ENCODE peak calls at places on chromosomes 12 and 14, in seven cellular contexts. O is CD8-positive, alpha-beta memory T cell; W is aorta; U is ovary; T is mammary epithelial cell; Q is Peyer's patch; E is MM.1S. N is an unnamed sample. For H3K4me1, the result is how much of the 10 kb centered on the place peaks cover.

GRCh38 chr12:24222968-24223367 is 273.5 kb upstream of the SOX5 start:
- DNase-seq in E (no peak), Q (no peak), U (no peak), T (peak), W (no peak), O (no peak), N (no peak)

GRCh38 chr14:24609667-24610344 is at the start of gene GZMH:
- DNase-seq in Q (no peak), E (peak), T (no peak), O (no peak), U (no peak), W (no peak), N (no peak)

GRCh38 chr14:95531473-95531872 is 3.4 kb upstream of the GLRX5 start:
- DNase-seq in T (peak), E (no peak), W (no peak), U (no peak), Q (no peak), O (no peak), N (no peak)

GRCh38 chr14:106564058-106564643 is 1037.8 kb downstream of the TMEM121 start:
- DNase-seq in O (peak), Q (peak), U (no peak), W (no peak), E (peak), T (no peak), N (no peak)

GRCh38 chr12:104218935-104219334 is 3.4 kb downstream of the TXNRD1 start:
- DNase-seq in O (no peak), E (no peak), W (no peak), Q (no peak), U (no peak), T (peak), N (no peak)

GRCh38 chr14:105364100-105364708 is 34.1 kb upstream of the TEX22 start:
- DNase-seq in W (peak), T (peak), O (peak), U (peak), Q (peak), E (no peak), N (no peak)

GRCh38 chr12:40691913-40692616 is at the start of gene CNTN1:
- DNase-seq in T (peak), E (peak), W (peak), U (peak), O (no peak), Q (no peak), N (no peak)

GRCh38 chr14:39247256-39247655 is 13.5 kb downstream of the MIA2 start:
- DNase-seq in E (no peak), W (no peak), U (no peak), O (no peak), T (peak), Q (no peak), N (no peak)

GRCh38 chr14:74852922-74853530 is 22.9 kb downstream of the PROX2 start:
- DNase-seq in T (no peak), W (no peak), O (no peak), E (no peak), U (no peak), Q (no peak), N (no peak)

GRCh38 chr14:24481622-24482324 is 26.3 kb downstream of the CMA1 start:
- DNase-seq in W (no peak), T (peak), U (no peak), E (peak), Q (peak), O (peak), N (no peak)

GRCh38 chr14:65096323-65097089 is 5.8 kb downstream of the MAX start:
- DNase-seq in U (no peak), Q (no peak), E (no peak), W (no peak), O (no peak), T (peak), N (no peak)

GRCh38 chr14:52926994-52927393 is 23.9 kb downstream of the FERMT2 start:
- DNase-seq in U (no peak), T (no peak), W (no peak), O (no peak), Q (no peak), E (no peak), N (no peak)

GRCh38 chr14:39847852-39848251 is 415.6 kb upstream of the FBXO33 start:
- DNase-seq in O (no peak), Q (no peak), U (no peak), W (no peak), T (no peak), E (no peak), N (no peak)

GRCh38 chr12:1949771-1950470 is 31.5 kb upstream of the CACNA2D4 start:
- DNase-seq in U (no peak), Q (no peak), T (peak), E (no peak), O (no peak), W (no peak), N (no peak)

GRCh38 chr12:108211161-108211560 is 82.1 kb downstream of the WSCD2 start:
- DNase-seq in W (no peak), E (no peak), T (no peak), O (no peak), U (no peak), Q (no peak), N (no peak)

GRCh38 chr14:29906256-29906885 is 21.3 kb downstream of the PRKD1 start:
- DNase-seq in U (no peak), O (no peak), W (no peak), Q (no peak), E (no peak), T (peak), N (no peak)

GRCh38 chr12:32034045-32034444 is 72.6 kb upstream of the BICD1 start:
- DNase-seq in E (no peak), U (no peak), O (no peak), W (no peak), Q (no peak), T (no peak), N (no peak)

GRCh38 chr12:13701502-13701901 is 279.9 kb downstream of the GRIN2B start:
- DNase-seq in E (no peak), W (no peak), O (no peak), T (no peak), Q (no peak), U (no peak), N (no peak)

GRCh38 chr12:118404876-118405521 is 28.6 kb downstream of the SUDS3 start:
- DNase-seq in E (peak), Q (peak), W (peak), U (peak), T (peak), O (peak), N (no peak)

GRCh38 chr12:113174461-113175384 is 10.6 kb downstream of the DDX54 start:
- DNase-seq in O (peak), T (peak), U (peak), E (peak), W (peak), Q (peak), N (no peak)

GRCh38 chr14:21256539-21257394 is 12.5 kb downstream of the HNRNPC start:
- DNase-seq in U (no peak), E (no peak), W (no peak), O (no peak), T (no peak), Q (no peak), N (no peak)

DNA sequence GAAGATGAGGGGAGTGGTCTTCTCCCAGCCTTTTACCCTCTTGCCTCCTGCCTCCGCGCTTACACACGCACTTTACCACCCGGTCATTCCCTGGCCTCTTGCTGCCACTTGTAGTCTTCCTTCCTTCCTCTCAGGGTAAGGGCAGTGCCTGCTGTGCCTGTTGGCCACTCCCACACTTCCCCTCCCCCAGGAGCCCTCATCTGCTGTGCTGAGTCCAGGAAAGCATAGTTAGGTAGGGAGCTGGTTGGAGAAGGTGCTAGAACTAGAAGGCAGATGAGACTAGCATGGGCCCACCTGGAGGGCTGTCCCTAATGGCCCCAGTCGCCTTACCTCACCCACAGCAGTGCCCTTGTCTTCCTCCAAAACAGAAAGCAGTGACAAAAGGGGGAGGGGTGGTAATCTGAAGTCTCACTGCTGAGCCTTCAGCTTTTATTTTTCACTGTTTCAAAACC is 54.3 kb upstream of the SRSF5 start:
- DNase-seq in W (peak), Q (no peak), T (peak), E (peak), O (no peak), U (no peak), N (no peak)
- H3K4me1 ChIP-seq in W (under half), Q (under half), T (half or more), E (under half), O (under half), U (under half), N (half or more)

GRCh38 chr12:116160883-116161458 is 116.5 kb downstream of the MED13L start:
- DNase-seq in O (no peak), W (no peak), Q (no peak), U (no peak), T (no peak), E (no peak), N (no peak)

GRCh38 chr12:116162071-116162470 is 115.4 kb downstream of the MED13L start:
- DNase-seq in O (no peak), U (no peak), Q (no peak), E (no peak), T (no peak), W (no peak), N (no peak)

GRCh38 chr12:116159593-116159992 is 117.9 kb downstream of the MED13L start:
- DNase-seq in O (no peak), E (no peak), U (no peak), T (no peak), W (no peak), Q (no peak), N (no peak)

GRCh38 chr12:116160196-116160595 is 117.3 kb downstream of the MED13L start:
- DNase-seq in T (peak), U (no peak), O (no peak), W (no peak), E (no peak), Q (no peak), N (no peak)

GRCh38 chr12:116161588-116161987 is 115.9 kb downstream of the MED13L start:
- DNase-seq in Q (no peak), T (no peak), U (no peak), O (no peak), E (no peak), W (no peak), N (no peak)
- H3K4me1 ChIP-seq in Q (under half), T (under half), U (under half), O (under half), E (under half), W (under half), N (half or more)

DNA sequence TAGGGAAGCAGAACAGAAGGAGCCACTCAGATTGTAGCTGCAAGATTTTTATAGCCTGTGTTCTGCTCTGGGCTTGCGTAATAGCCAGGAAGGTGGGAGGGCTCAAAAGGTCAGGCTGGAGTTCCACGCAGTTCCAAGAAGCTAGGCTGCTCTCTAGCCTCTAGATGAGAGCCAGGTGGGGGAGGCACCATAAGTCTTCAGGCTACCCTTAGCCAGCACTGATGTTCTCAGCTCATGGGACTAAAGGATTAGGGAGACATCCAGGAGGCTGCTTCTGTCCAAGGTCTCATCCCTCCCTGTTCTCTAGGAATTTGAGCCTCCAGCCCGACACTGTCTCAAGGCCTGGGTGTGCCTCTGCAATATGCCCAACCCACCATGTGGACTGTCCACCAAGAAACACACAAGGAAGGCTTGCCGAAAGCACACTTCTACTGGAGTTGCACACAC is 1.7 kb downstream of the LMBR1L start:
- DNase-seq in W (peak), Q (no peak), O (no peak), E (no peak), U (peak), T (no peak), N (peak)
- H3K4me1 ChIP-seq in W (under half), Q (under half), O (under half), E (under half), U (under half), T (under half), N (half or more)

DNA sequence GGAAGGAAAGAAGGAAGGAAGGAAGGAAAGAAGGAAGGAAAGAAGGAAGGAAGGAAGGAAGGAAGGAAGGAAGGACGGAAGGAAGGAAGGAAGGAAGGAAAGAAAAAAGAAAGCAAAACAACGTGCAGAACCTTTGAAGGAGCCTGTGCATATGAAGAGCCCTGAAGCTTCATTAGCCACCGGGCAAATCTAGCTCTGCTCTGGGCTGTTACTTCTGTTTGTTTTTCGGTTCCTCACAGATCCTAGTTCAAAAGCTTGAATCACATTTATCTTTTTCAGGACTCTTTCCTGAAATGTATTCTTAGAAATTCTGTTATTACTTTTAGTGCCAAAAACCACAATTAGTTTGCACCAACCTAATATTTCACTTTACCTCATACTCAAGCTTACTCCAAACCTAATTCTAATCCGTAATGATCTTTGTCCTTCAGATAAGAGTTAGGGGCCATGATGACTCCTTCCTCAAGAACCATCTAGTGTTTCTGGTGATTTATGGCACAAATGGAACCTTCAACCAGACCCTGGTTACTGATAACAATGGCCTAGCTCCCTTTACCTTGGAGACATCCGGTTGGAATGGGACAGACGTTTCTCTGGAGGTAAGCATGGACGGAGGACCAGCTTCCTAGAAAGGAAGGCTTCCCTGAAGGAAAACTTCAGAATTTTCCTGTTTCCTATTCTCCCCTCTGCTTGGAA is 18.7 kb downstream of the A2ML1 start:
- DNase-seq in U (no peak), E (no peak), O (no peak), W (no peak), Q (no peak), T (no peak), N (no peak)
- H3K4me1 ChIP-seq in U (under half), E (under half), O (under half), W (under half), Q (under half), T (under half), N (under half)

DNA sequence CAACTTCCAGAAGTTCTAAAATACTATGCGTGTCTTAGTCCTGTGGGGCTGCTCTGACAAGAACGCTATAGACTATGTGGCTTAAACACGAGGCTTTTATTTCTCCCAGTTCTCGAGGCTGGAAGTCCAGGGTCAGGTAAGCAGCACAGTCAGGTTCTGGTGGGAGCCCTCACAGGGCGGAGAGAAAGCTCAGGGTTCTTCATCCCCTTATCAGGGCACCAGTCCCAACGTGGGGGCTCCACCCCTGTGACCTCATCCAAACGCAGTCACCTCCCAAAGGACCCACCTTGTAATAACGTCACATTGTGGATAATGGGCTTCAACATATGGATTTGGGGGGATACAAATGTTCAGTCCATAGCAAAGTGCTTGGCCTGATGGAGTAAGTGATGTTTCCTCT is 37.1 kb upstream of the TC2N start:
- DNase-seq in Q (no peak), T (no peak), E (no peak), U (no peak), O (no peak), W (no peak), N (no peak)
- H3K4me1 ChIP-seq in Q (under half), T (under half), E (under half), U (under half), O (under half), W (under half), N (under half)

DNA sequence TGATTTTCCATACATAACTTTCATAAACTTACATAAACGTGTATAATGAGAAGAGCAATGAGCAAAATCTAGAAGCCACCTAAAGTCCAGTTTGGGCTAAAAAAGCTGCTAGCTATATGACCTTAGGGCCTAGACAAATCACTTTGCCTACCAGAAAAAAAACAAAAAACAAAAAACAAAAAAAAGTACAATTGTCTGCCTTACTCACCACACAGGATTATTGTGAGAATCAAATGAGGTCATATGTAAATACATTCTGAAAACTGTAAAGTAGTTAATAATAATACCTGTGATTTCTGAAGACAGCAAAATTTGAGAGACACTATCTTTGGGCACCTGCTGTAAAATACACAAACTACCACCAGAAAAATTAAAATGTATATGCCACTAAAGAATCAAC is 4.2 kb downstream of the ATP2B1 start:
- DNase-seq in Q (no peak), W (no peak), T (no peak), E (no peak), O (no peak), U (no peak), N (no peak)
- H3K4me1 ChIP-seq in Q (under half), W (under half), T (under half), E (under half), O (under half), U (under half), N (under half)

GRCh38 chr12:47740536-47741339 is 15.4 kb upstream of the ENDOU start:
- DNase-seq in W (no peak), E (no peak), Q (peak), U (no peak), T (no peak), O (no peak), N (no peak)

GRCh38 chr12:47737936-47738335 is 12.6 kb upstream of the ENDOU start:
- DNase-seq in U (peak), W (no peak), O (no peak), E (no peak), T (no peak), Q (no peak), N (no peak)

GRCh38 chr12:47741340-47741703 is 16.0 kb upstream of the ENDOU start:
- DNase-seq in E (peak), U (peak), Q (peak), O (peak), T (peak), W (peak), N (no peak)

GRCh38 chr12:47739959-47740358 is 14.7 kb upstream of the ENDOU start:
- DNase-seq in E (no peak), W (no peak), O (no peak), U (no peak), T (no peak), Q (peak), N (no peak)

DNA sequence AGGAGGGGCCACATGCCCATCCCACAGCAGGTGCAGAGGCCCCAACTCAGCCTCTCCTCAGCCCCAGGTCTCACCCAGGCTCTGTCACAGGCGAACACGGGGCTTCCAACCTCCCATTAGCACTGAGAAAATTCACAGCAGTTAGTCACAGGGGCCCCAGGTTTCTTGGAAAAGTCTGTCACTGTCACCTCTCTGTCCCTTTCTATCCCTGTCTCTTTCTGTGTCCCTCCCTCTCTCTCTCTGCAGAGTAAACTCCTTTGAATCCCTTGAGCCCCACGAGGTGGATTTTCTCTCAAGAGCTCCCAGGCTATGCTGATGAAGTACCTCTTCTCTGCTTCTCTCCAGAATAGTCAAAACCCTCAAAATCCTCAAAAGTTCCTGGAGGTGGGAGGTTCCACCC is 14.0 kb upstream of the ENDOU start:
- DNase-seq in E (no peak), Q (no peak), T (no peak), U (no peak), W (no peak), O (no peak), N (no peak)
- H3K4me1 ChIP-seq in E (under half), Q (under half), T (under half), U (under half), W (under half), O (under half), N (half or more)

GRCh38 chr14:69616408-69616773 is 5.0 kb downstream of the SUSD6 start:
- DNase-seq in T (no peak), U (no peak), O (no peak), E (no peak), W (no peak), Q (no peak), N (no peak)
- H3K4me1 ChIP-seq in T (half or more), U (under half), O (half or more), E (under half), W (under half), Q (under half), N (half or more)

DNA sequence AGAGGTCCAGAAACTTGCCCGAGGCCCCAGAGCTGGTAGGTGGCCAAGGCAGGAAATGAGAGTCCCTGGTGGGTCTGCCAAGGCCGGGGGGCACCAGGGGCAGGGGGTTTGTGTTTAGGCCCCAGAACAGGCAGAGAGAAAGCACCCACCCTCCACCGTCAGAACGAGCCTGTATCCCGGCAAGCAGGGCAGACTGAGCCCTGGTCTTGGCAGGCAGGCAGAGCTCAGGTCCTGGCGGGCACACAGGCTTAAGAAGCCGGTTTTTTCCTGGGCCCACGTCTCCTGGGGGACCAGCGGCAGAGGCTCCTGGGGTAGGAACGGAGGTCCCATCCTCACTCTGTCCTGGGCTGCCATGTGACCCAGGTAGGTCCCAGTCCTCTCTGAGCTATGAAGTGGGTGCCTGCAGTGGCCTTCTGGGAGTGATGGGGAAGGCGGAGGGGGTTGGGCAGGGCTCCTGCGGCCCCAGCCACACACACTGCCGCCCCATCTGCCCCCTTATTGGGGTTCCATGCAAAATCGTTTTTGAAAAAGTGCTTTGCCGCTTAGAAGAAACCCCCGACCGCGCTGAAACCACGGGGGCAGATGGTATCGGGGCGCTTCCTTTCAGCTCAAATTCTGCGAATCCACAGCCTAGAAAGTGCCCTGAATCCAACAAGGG is 24.2 kb downstream of the SH2B3 start:
- DNase-seq in O (peak), U (no peak), T (no peak), W (no peak), E (no peak), Q (peak), N (no peak)
- H3K4me1 ChIP-seq in O (half or more), U (under half), T (under half), W (under half), E (under half), Q (under half), N (half or more)

GRCh38 chr12:56222531-56222895 is 791 bp upstream of the RNF41 start:
- DNase-seq in E (no peak), T (no peak), W (no peak), O (no peak), U (no peak), Q (no peak), N (no peak)
- H3K4me1 ChIP-seq in E (under half), T (under half), W (under half), O (under half), U (under half), Q (under half), N (half or more)